ENCODE peak calls at places on chromosomes 6 and 20, in nine cellular contexts. D is left lung, M is K562, Q is iris pigment epithelial cell, N is T-helper 17 cell, L is neuronal stem cell, S is activated T-cell treated with anti-CD3 and anti-CD28 coated beads for 1 hour, O is fibroblast of gingiva, R is A673. P is an unnamed sample.

GRCh38 chr20:38542994-38543906 is 37.7 kb upstream of the ADIG start:
- DNase-seq in D (no peak), M (no peak), Q (no peak), N (no peak), L (no peak), S (no peak), O (no peak), R (no peak), P (no peak)

GRCh38 chr6:42971746-42972327 is 7.1 kb downstream of the PEX6 start:
- DNase-seq in D (no peak), M (no peak), Q (no peak), N (no peak), L (no peak), S (no peak), O (no peak), R (no peak), P (no peak)

GRCh38 chr6:45473121-45473967 is 95.6 kb upstream of the SUPT3H start:
- DNase-seq in D (no peak), M (no peak), Q (no peak), N (no peak), L (no peak), S (no peak), O (no peak), R (no peak), P (no peak)

GRCh38 chr20:61615806-61616205 is 363.7 kb downstream of the CDH4 start:
- DNase-seq in D (peak), M (no peak), Q (no peak), N (no peak), L (no peak), S (no peak), O (no peak), R (no peak), P (no peak)

GRCh38 chr6:157017861-157018260 is 240.7 kb downstream of the ARID1B start:
- DNase-seq in D (no peak), M (no peak), Q (no peak), N (no peak), L (no peak), S (no peak), O (no peak), R (no peak), P (no peak)

GRCh38 chr20:58553841-58554240 is 38.6 kb upstream of the APCDD1L start:
- DNase-seq in D (no peak), M (no peak), Q (peak), N (no peak), L (no peak), S (no peak), O (peak), R (no peak), P (no peak)

GRCh38 chr20:605237-605636 is 4.9 kb downstream of the TCF15 start:
- DNase-seq in D (no peak), M (no peak), Q (no peak), N (no peak), L (no peak), S (no peak), O (no peak), R (no peak), P (no peak)

GRCh38 chr6:33008944-33009861 is at the start of gene HLA-DOA:
- DNase-seq in D (no peak), M (peak), Q (peak), N (no peak), L (peak), S (peak), O (no peak), R (peak), P (peak)

GRCh38 chr6:52526634-52527033 is 50.2 kb downstream of the TRAM2 start:
- DNase-seq in D (no peak), M (no peak), Q (no peak), N (no peak), L (no peak), S (no peak), O (no peak), R (no peak), P (no peak)

GRCh38 chr6:82568290-82568993 is 204.8 kb downstream of the TPBG start:
- DNase-seq in D (peak), M (no peak), Q (no peak), N (no peak), L (no peak), S (no peak), O (no peak), R (no peak), P (no peak)

GRCh38 chr6:56370591-56371198 is 123.3 kb upstream of the COL21A1 start:
- DNase-seq in D (no peak), M (no peak), Q (peak), N (no peak), L (no peak), S (no peak), O (peak), R (peak), P (no peak)

GRCh38 chr6:166691199-166691598 is 64.1 kb upstream of the RPS6KA2 start:
- DNase-seq in D (no peak), M (no peak), Q (peak), N (no peak), L (no peak), S (no peak), O (no peak), R (peak), P (no peak)

GRCh38 chr6:148370171-148370570 is 27.5 kb downstream of the SASH1 start:
- DNase-seq in D (no peak), M (no peak), Q (peak), N (no peak), L (no peak), S (no peak), O (no peak), R (no peak), P (no peak)

GRCh38 chr6:137095651-137096238 is 51.0 kb upstream of the IL20RA start:
- DNase-seq in D (no peak), M (no peak), Q (no peak), N (no peak), L (no peak), S (no peak), O (no peak), R (no peak), P (no peak)

GRCh38 chr6:2733736-2734480 is 16.8 kb downstream of the MYLK4 start:
- DNase-seq in D (no peak), M (no peak), Q (no peak), N (no peak), L (no peak), S (no peak), O (no peak), R (no peak), P (no peak)

GRCh38 chr6:149218915-149219314 is 98.6 kb upstream of the TAB2 start:
- DNase-seq in D (no peak), M (no peak), Q (no peak), N (no peak), L (no peak), S (no peak), O (no peak), R (no peak), P (no peak)

GRCh38 chr6:105985816-105986632 is 100.1 kb upstream of the PRDM1 start:
- DNase-seq in D (peak), M (no peak), Q (no peak), N (no peak), L (peak), S (no peak), O (no peak), R (no peak), P (no peak)

GRCh38 chr6:133504761-133505160 is 263.6 kb downstream of the EYA4 start:
- DNase-seq in D (no peak), M (no peak), Q (no peak), N (no peak), L (no peak), S (no peak), O (peak), R (no peak), P (no peak)

P was measured in iPS DF 19.7.